ENCODE peak calls at places on chromosomes 13 and 19, in five cellular contexts. T is GM12878, P is K562, Q is A549, F is endothelial cell of umbilical vein. Y is an unnamed sample.

GRCh38 chr13:36907266-36907665 is 12.8 kb downstream of the SMAD9 start:
- DNase-seq in F (no peak), Q (no peak), P (no peak), T (no peak), Y (no peak)

GRCh38 chr19:46202872-46203860 is 26.4 kb upstream of the IGFL1 start:
- DNase-seq in T (no peak), P (no peak), Q (peak), F (no peak), Y (no peak)

GRCh38 chr19:21322528-21322927 is 6.7 kb downstream of the ZNF708 start:
- DNase-seq in Q (no peak), F (no peak), P (no peak), T (no peak), Y (no peak)

GRCh38 chr13:112658807-112659206 is 31.0 kb upstream of the ATP11A start:
- DNase-seq in Q (no peak), T (no peak), F (no peak), P (no peak), Y (no peak)

GRCh38 chr19:53518716-53519115 is 19.2 kb upstream of the ZNF331 start:
- DNase-seq in T (no peak), Q (no peak), P (no peak), F (no peak), Y (no peak)

GRCh38 chr19:4103073-4103418 is 20.9 kb downstream of the MAP2K2 start:
- DNase-seq in T (no peak), Q (no peak), F (no peak), P (peak), Y (peak)

GRCh38 chr13:71624641-71625040 is 242.4 kb downstream of the DACH1 start:
- DNase-seq in T (no peak), P (no peak), F (peak), Q (no peak), Y (no peak)

GRCh38 chr19:7871530-7872305 is 2.5 kb downstream of the PRR36 start:
- DNase-seq in Q (peak), P (peak), F (peak), T (peak), Y (peak)

GRCh38 chr13:102564564-102564963 is 32.2 kb upstream of the TPP2 start:
- DNase-seq in P (no peak), T (no peak), Q (no peak), F (no peak), Y (no peak)

GRCh38 chr19:491146-491741 is 5.0 kb upstream of the MADCAM1 start:
- DNase-seq in P (peak), F (no peak), T (no peak), Q (no peak), Y (no peak)

GRCh38 chr19:34932494-34932893 is 5.8 kb downstream of the ZNF30 start:
- DNase-seq in P (no peak), T (no peak), Q (no peak), F (no peak), Y (no peak)

GRCh38 chr13:52950436-52950960 is 78.1 kb upstream of the OLFM4 start:
- DNase-seq in Q (no peak), F (no peak), P (no peak), T (no peak), Y (no peak)

GRCh38 chr19:16328824-16329482 is 4.3 kb downstream of the KLF2 start:
- DNase-seq in T (no peak), P (no peak), Q (peak), F (peak), Y (peak)

GRCh38 chr19:56403261-56403660 is 871 bp upstream of the ZNF583 start:
- DNase-seq in Q (no peak), P (no peak), F (no peak), T (no peak), Y (no peak)

GRCh38 chr13:112619730-112620639 is 32.0 kb upstream of the TUBGCP3 start:
- DNase-seq in P (no peak), Q (peak), T (no peak), F (peak), Y (peak)

GRCh38 chr19:51271015-51271600 is 20.2 kb downstream of the SIGLECL1 start:
- DNase-seq in F (no peak), T (no peak), Q (no peak), P (peak), Y (peak)

GRCh38 chr19:42113641-42114348 is 18.5 kb downstream of the POU2F2 start:
- DNase-seq in P (no peak), Q (peak), F (peak), T (peak), Y (peak)

GRCh38 chr13:100399455-100399854 is 189.1 kb downstream of the GGACT start:
- DNase-seq in T (no peak), P (no peak), Q (no peak), F (no peak), Y (no peak)

GRCh38 chr19:3801412-3802096 is 15.4 kb upstream of the MATK start:
- DNase-seq in Q (no peak), P (peak), T (no peak), F (no peak), Y (no peak)

GRCh38 chr13:55214851-55215345 is 1925.8 kb upstream of the PRR20A start:
- DNase-seq in Q (no peak), P (no peak), T (no peak), F (no peak), Y (no peak)

GRCh38 chr19:45973564-45974338 is at the start of gene NOVA2:
- DNase-seq in T (peak), Q (peak), P (peak), F (peak), Y (peak)

GRCh38 chr13:106110241-106110855 is 425.1 kb downstream of the EFNB2 start:
- DNase-seq in T (no peak), F (no peak), P (no peak), Q (peak), Y (no peak)

GRCh38 chr19:3804429-3804828 is 18.2 kb upstream of the MATK start:
- DNase-seq in T (no peak), Q (no peak), F (no peak), P (no peak), Y (no peak)

GRCh38 chr13:25330541-25330940 is 29.1 kb downstream of the NUP58 start:
- DNase-seq in Q (no peak), P (no peak), T (no peak), F (no peak), Y (no peak)

GRCh38 chr19:55485439-55486011 is 537 bp downstream of the NAT14 start:
- DNase-seq in T (no peak), P (no peak), F (no peak), Q (no peak), Y (no peak)

GRCh38 chr19:5293607-5294089 is 47.0 kb downstream of the PTPRS start:
- DNase-seq in P (peak), Q (no peak), F (no peak), T (no peak), Y (no peak)

GRCh38 chr19:45615795-45616708 is 14.0 kb upstream of the GPR4 start:
- DNase-seq in P (peak), Q (peak), T (peak), F (peak), Y (peak)

GRCh38 chr19:36214388-36215275 is at the start of the genes ZNF146 and ZNF565:
- DNase-seq in T (peak), F (peak), Q (peak), P (peak), Y (peak)

GRCh38 chr13:44106231-44107152 is 226.8 kb downstream of the LACC1 start:
- DNase-seq in F (no peak), Q (peak), T (no peak), P (no peak), Y (no peak)

GRCh38 chr19:664913-665443 is 2.0 kb upstream of the RNF126 start:
- DNase-seq in P (peak), Q (peak), F (peak), T (no peak), Y (peak)

GRCh38 chr19:42042455-42043170 is 27.4 kb downstream of the GRIK5 start:
- DNase-seq in P (no peak), Q (no peak), F (no peak), T (no peak), Y (no peak)

DNA sequence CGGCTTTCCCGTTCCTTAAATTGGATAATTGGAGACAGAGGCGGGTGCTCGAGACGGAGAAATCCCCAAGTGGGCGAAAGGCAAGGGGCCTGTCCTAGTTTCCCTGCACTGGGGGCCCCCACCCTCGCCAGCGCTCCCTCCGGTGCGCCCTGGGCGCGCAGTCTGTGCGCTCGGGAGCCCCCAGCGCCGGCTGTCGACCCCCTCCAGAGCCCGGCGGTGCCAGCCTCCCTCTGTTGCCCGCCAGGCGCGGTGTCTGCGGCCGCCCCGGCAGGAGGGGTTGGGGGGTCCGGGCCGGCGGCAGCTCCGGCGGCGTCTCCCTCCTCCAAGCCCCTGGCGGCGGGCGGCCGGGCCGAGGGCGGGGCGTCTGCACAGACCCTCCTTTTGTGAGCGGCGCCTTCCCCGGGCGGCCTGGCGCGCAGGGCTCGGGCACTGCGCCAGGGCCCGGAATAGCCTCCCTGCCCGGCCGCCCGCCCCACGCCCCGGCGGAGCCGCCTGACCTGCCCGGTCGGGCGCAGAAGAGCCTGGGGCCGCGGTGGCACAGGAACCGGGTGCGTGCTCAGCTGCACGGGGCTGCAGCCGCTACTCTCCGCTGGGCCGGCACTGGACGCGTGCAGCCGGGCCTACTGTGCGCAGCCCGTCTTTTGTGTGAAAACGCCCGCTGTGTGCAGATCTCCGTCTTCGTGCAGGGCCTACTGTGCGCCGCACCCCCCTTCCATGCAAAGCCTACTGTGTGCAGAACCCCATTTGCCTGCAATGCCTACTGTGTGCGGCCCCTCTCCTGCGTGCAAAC is 13.2 kb downstream of the GADD45B start:
- DNase-seq in T (no peak), Q (peak), P (no peak), F (peak), Y (peak)
- TF ChIP-seq MYC in T (no peak), Q (no peak), P (no peak), F (no peak), Y (no peak)

DNA sequence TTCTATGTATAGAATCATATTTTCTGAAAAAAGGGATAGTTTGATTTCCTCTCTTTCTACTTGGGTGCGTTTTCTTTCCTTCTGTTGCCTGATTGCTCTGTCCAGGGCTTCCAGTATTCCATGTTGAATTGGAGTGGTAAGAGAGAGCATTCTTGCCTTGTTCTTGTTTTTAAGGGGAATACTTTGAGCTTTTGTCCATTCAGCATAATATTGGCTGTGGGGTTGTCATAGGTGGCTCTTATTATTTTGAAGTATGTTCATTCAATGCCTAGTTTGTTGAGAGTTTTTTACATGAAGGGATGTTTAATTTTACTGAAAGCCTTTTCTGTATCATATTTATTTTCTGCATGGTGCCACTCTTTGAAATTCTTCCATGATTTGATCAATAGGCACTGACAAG is 173.5 kb upstream of the IRS2 start:
- DNase-seq in F (no peak), P (no peak), Q (no peak), T (no peak), Y (no peak)
- TF ChIP-seq MYC in F (no peak), P (no peak), Q (no peak), T (no peak), Y (no peak)

GRCh38 chr13:48784906-48785555 is 131.3 kb downstream of the CYSLTR2 start:
- DNase-seq in Q (no peak), F (no peak), T (no peak), P (no peak), Y (no peak)
- TF ChIP-seq MYC in Q (no peak), F (no peak), T (no peak), P (no peak), Y (no peak)

DNA sequence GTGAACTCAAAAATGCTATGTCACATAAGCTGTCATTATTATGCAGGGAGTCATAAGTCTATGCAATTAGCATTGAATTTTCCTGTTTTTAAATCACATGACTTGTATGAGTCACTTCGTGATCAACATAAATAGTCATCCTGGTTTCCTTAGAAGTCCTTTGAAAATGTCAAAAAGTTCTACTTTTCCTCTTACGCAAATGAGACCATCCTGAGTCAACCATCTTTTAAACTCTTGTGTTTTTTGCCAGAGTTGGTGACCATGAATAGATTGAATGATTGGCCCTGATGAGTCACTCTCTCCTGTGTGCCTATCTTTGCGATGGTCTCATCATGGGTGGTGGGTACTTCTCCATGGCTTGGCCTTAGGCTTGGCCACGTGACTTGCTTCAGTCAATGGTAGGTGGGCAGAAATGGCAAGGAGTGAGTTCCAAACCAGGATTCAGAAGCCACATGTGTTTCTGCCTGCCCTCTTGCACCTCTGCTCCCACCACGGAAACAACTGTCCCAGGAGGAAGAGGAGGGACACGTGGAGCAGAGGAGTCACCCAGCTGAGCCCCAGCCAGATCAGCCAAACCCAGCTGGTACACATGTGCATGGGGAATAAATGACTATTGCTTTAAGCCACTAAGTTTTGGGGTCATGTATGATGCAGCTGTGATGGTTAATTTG is 123.5 kb upstream of the CACNA1A start:
- DNase-seq in P (no peak), F (no peak), T (no peak), Q (no peak), Y (peak)
- TF ChIP-seq MYC in P (no peak), F (no peak), T (no peak), Q (no peak), Y (no peak)

GRCh38 chr13:45436953-45437352 is 18.8 kb upstream of the SLC25A30 start:
- DNase-seq in P (no peak), F (no peak), T (no peak), Q (no peak), Y (no peak)
- TF ChIP-seq MYC in P (no peak), F (no peak), T (no peak), Q (no peak), Y (no peak)

GRCh38 chr19:18349524-18350128 is 9.2 kb downstream of the PGPEP1 start:
- DNase-seq in P (peak), Q (peak), T (no peak), F (peak), Y (peak)
- TF ChIP-seq MYC in P (no peak), Q (no peak), T (no peak), F (no peak), Y (no peak)